ENCODE peak calls at places on chromosome 19, in four cellular contexts. C, K, J and N are unnamed samples. For H3K9me3 and H3K4me1, the result is how much of the 10 kb centered on the place peaks cover.

GRCh38 chr19:1833540-1833939 is 14.7 kb downstream of the REXO1 start:
- DNase-seq in J (no peak), C (no peak), K (no peak), N (no peak)

GRCh38 chr19:55369651-55370304 is 485 bp downstream of the IL11 start:
- DNase-seq in J (no peak), C (peak), K (no peak), N (no peak)

GRCh38 chr19:55179570-55180484 is at the start of gene SYT5:
- DNase-seq in K (no peak), J (peak), C (peak), N (peak)

GRCh38 chr19:29760752-29761502 is 45.9 kb upstream of the C19orf12 start:
- DNase-seq in K (no peak), C (no peak), J (peak), N (peak)

GRCh38 chr19:1421958-1422305 is 14.5 kb downstream of the DAZAP1 start:
- DNase-seq in K (no peak), C (no peak), J (no peak), N (no peak)

GRCh38 chr19:13001502-13002388 is 6.5 kb downstream of the NFIX start:
- DNase-seq in C (no peak), J (no peak), K (peak), N (peak)

GRCh38 chr19:47436712-47437401 is 17.5 kb upstream of the MEIS3 start:
- DNase-seq in K (peak), C (peak), J (peak), N (peak)

GRCh38 chr19:21143846-21144245 is 2.0 kb downstream of the ZNF431 start:
- DNase-seq in J (no peak), C (no peak), K (no peak), N (no peak)

GRCh38 chr19:1366899-1367870 is 16.5 kb upstream of the NDUFS7 start:
- DNase-seq in C (no peak), K (no peak), J (no peak), N (no peak)

GRCh38 chr19:50413096-50413495 is 5.6 kb upstream of the SPIB start:
- DNase-seq in C (no peak), K (no peak), J (no peak), N (no peak)

GRCh38 chr19:32928806-32929205 is 43.0 kb downstream of the CEP89 start:
- DNase-seq in K (no peak), C (no peak), J (no peak), N (no peak)

GRCh38 chr19:56403261-56403660 is 871 bp upstream of the ZNF583 start:
- DNase-seq in J (no peak), K (no peak), C (peak), N (no peak)

GRCh38 chr19:7910321-7911161 is 4.1 kb upstream of the TGFBR3L start:
- DNase-seq in C (no peak), K (peak), J (no peak), N (no peak)

GRCh38 chr19:41553804-41554203 is 22.2 kb upstream of the CEACAM21 start:
- DNase-seq in C (no peak), J (no peak), K (no peak), N (no peak)

GRCh38 chr19:2719910-2720776 is 1.0 kb downstream of the DIRAS1 start:
- DNase-seq in K (no peak), J (no peak), C (peak), N (no peak)

GRCh38 chr19:6238643-6239281 is 41.0 kb downstream of the MLLT1 start:
- DNase-seq in J (no peak), K (peak), C (no peak), N (no peak)

GRCh38 chr19:16822648-16823047 is 6.5 kb upstream of the SIN3B start:
- DNase-seq in C (no peak), K (no peak), J (no peak), N (no peak)

GRCh38 chr19:3162418-3163229 is 15.9 kb upstream of the S1PR4 start:
- DNase-seq in C (no peak), J (no peak), K (no peak), N (no peak)

GRCh38 chr19:30116984-30117555 is 175.0 kb downstream of the URI1 start:
- DNase-seq in J (no peak), C (peak), K (no peak), N (no peak)

GRCh38 chr19:8224394-8225145 is 15.4 kb downstream of the CERS4 start:
- DNase-seq in C (no peak), J (no peak), K (no peak), N (no peak)

GRCh38 chr19:50488795-50489194 is 12.1 kb upstream of the GARIN5A start:
- DNase-seq in K (no peak), C (no peak), J (no peak), N (no peak)

GRCh38 chr19:5154129-5154798 is 185.4 kb downstream of the KDM4B start:
- DNase-seq in K (peak), J (peak), C (peak), N (peak)

GRCh38 chr19:54133312-54133956 is 4.1 kb upstream of the CNOT3 start:
- DNase-seq in J (no peak), C (peak), K (no peak), N (no peak)

GRCh38 chr19:5826531-5827341 is 12.8 kb downstream of the FUT6 start:
- DNase-seq in J (peak), C (peak), K (no peak), N (peak)

GRCh38 chr19:2303209-2303798 is 4.7 kb downstream of the LINGO3 start:
- DNase-seq in K (no peak), J (no peak), C (no peak), N (no peak)

GRCh38 chr19:1027953-1028902 is 1.8 kb downstream of the CNN2 start:
- DNase-seq in K (peak), C (peak), J (peak), N (peak)

GRCh38 chr19:56263319-56263718 is 9.2 kb upstream of the EDDM13 start:
- DNase-seq in C (no peak), K (no peak), J (no peak), N (no peak)

GRCh38 chr19:13764821-13765394 is 586 bp downstream of the MRI1 start:
- DNase-seq in J (no peak), K (no peak), C (peak), N (peak)

GRCh38 chr19:31058676-31059075 is 290.6 kb downstream of the TSHZ3 start:
- DNase-seq in K (no peak), C (no peak), J (no peak), N (no peak)

GRCh38 chr19:16366433-16367268 is 42.0 kb downstream of the KLF2 start:
- DNase-seq in J (no peak), C (no peak), K (no peak), N (no peak)

GRCh38 chr19:3310711-3311110 is 55.7 kb upstream of the NFIC start:
- DNase-seq in C (no peak), K (no peak), J (no peak), N (no peak)

GRCh38 chr19:47035127-47035494 is 13.3 kb downstream of the TMEM160 start:
- DNase-seq in C (peak), K (no peak), J (peak), N (no peak)

GRCh38 chr19:2552859-2553258 is 76.9 kb downstream of the GADD45B start:
- DNase-seq in K (no peak), C (no peak), J (no peak), N (peak)

GRCh38 chr19:823565-824121 is 1.9 kb upstream of the PLPPR3 start:
- DNase-seq in K (no peak), J (no peak), C (peak), N (peak)

GRCh38 chr19:6577410-6578125 is 13.4 kb downstream of the CD70 start:
- DNase-seq in J (peak), C (no peak), K (no peak), N (peak)

GRCh38 chr19:17107546-17108452 is 32.2 kb downstream of the MYO9B start:
- DNase-seq in C (no peak), K (peak), J (peak), N (peak)

GRCh38 chr19:58056861-58057260 is 2.2 kb upstream of the ZNF135 start:
- DNase-seq in J (no peak), K (no peak), C (no peak), N (no peak)
- H3K9me3 ChIP-seq in J (under half), K (under half), C (under half), N (under half)

GRCh38 chr19:10285393-10285792 is 1.4 kb upstream of the ICAM4 start:
- DNase-seq in C (no peak), J (no peak), K (no peak), N (no peak)

GRCh38 chr19:10288662-10289166 is 1.0 kb upstream of the ICAM5 start:
- DNase-seq in C (peak), K (no peak), J (peak), N (peak)

GRCh38 chr19:10284641-10285278 is 2.0 kb upstream of the ICAM4 start:
- DNase-seq in C (no peak), J (no peak), K (no peak), N (no peak)

GRCh38 chr19:10289167-10289835 is 451 bp upstream of the ICAM5 start:
- DNase-seq in C (peak), K (no peak), J (peak), N (peak)

DNA sequence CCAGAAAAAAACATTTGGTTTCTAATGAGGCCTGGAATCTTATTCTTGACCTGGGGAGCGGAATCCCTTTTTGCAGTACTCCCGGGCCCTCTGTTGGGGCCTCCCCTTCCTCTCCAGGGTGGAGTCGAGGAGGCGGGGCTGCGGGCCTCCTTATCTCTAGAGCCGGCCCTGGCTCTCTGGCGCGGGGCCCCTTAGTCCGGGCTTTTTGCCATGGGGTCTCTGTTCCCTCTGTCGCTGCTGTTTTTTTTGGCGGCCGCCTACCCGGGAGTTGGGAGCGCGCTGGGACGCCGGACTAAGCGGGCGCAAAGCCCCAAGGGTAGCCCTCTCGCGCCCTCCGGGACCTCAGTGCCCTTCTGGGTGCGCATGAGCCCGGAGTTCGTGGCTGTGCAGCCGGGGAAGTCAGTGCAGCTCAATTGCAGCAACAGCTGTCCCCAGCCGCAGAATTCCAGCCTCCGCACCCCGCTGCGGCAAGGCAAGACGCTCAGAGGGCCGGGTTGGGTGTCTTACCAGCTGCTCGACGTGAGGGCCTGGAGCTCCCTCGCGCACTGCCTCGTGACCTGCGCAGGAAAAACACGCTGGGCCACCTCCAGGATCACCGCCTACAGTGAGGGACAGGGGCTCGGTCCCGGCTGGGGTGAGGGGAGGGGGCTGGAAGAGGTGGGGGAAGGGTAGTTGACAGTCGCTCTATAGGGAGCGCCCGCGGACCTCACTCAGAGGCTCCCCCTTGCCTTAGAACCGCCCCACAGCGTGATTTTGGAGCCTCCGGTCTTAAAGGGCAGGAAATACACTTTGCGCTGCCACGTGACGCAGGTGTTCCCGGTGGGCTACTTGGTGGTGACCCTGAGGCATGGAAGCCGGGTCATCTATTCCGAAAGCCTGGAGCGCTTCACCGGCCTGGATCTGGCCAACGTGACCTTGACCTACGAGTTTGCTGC is at the start of gene ICAM4:
- DNase-seq in J (peak), K (peak), C (peak), N (peak)
- H3K4me1 ChIP-seq in J (under half), K (under half), C (under half), N (under half)

GRCh38 chr19:44280916-44281315 is 21.2 kb downstream of the ZNF233 start:
- DNase-seq in C (no peak), K (no peak), J (no peak), N (no peak)
- H3K9me3 ChIP-seq in C (under half), K (under half), J (under half), N (under half)

DNA sequence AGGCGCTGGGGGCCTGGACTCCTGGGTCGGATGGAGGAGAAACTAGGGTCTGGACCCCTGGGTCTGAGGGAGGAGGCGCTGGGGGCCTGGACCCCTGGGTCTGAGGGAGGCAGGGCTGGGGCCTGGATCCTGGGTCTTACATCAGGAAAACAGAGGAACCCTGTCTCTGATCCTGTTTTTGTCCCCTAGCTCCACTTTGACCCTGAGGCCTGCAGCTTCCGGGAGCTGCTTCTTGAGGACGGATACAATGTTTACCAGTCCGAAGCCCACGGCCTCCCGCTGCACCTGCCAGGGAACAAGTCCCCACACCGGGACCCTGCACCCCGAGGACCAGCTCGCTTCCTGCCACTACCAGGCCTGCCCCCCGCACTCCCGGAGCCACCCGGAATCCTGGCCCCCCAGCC is 2.4 kb downstream of the FGF21 start:
- DNase-seq in J (no peak), K (no peak), C (no peak), N (no peak)
- H3K4me1 ChIP-seq in J (under half), K (under half), C (under half), N (under half)

GRCh38 chr19:39986643-39987042 is 10.2 kb upstream of the ZNF546 start:
- DNase-seq in J (no peak), C (no peak), K (no peak), N (no peak)
- H3K9me3 ChIP-seq in J (under half), C (under half), K (under half), N (under half)

GRCh38 chr19:38733241-38733492 is 11.1 kb downstream of the CAPN12 start:
- DNase-seq in J (peak), C (no peak), K (no peak), N (no peak)

GRCh38 chr19:38730470-38730730 is 13.9 kb downstream of the CAPN12 start:
- DNase-seq in J (no peak), C (no peak), K (no peak), N (no peak)

GRCh38 chr19:38733493-38734175 is 10.6 kb downstream of the CAPN12 start:
- DNase-seq in K (peak), C (no peak), J (peak), N (no peak)

GRCh38 chr19:38730731-38731589 is 13.3 kb downstream of the CAPN12 start:
- DNase-seq in J (peak), K (peak), C (no peak), N (no peak)

DNA sequence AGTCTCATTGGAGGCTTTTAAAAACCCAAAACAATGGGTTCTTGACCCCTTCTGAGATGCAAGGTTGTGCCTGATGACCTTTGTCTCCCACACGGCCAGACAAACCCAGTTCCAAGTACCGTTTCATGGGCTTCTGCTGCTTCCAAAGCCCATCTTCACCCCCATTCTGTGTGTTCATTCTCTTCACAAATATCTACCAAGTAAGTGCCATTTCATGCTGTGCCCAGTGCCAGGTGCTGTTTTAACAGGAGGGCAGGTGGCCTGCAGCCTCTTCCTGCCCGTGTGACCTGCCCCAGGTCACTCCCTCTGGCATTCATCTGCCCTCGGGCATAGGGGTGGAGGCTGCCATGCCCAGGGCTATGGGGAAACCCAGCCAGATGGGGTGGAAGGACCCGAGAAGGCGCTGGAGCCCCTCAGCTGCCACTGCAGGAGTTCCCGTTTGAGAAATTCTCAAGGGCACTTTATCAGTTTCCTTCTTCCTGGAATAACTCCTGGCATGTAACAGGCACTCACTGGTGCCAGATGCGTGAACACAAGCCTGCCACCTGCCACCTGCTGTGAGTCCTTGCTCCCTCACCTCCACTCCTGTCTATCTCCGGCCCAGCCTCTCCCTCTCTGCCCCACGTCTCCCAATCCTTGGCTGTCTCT is 12.5 kb downstream of the CAPN12 start:
- DNase-seq in K (no peak), C (no peak), J (peak), N (peak)
- H3K4me1 ChIP-seq in K (under half), C (under half), J (under half), N (half or more)

GRCh38 chr19:58000677-58001076 is 1.9 kb downstream of the ZNF606 start:
- DNase-seq in J (no peak), K (no peak), C (no peak), N (no peak)

GRCh38 chr19:58001895-58002369 is 688 bp downstream of the ZNF606 start:
- DNase-seq in J (peak), C (no peak), K (no peak), N (peak)

GRCh38 chr19:58003153-58003828 is 671 bp upstream of the ZNF606 start:
- DNase-seq in C (no peak), K (no peak), J (no peak), N (no peak)

GRCh38 chr19:58007285-58007684 is 4.7 kb upstream of the ZNF606 start:
- DNase-seq in C (no peak), K (no peak), J (no peak), N (no peak)

DNA sequence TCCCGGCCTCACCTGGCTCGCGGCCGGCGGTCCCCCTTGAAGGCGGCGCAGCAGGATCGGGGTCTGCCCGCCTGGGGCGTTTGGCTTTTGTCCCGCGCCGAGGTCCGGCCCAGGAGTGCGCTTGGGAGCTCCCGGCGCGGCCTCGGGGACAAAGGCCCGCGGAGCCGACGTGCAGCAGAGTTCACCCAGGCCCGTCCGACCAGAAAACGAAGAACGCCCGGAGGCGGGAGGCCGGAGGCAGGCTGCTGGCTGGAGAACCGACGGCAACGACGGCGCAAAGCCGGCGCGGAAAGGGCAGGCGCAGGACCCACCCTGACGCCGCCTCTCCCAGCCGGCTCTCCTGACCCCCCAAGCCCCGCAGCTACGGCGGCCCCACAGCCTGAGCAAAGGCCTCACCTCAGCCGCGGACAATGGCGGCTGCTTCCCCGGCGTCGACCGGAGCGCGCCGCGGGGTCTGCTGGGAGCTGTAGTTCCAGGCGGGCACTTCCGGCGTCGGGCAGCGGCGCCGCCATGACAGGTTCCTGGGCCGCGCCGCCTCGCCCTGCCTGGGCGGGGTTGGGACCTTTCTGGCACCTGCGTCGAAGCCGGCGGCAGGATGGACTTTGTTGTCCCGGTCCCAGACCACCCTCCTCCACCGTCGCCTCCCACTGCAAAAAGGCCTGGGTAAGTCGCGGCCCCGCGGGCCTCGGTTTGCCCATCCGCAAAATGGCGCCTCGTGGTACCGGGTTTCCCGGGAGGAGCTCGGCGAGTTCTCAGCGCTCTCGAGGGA is at the start of gene ZNF606:
- DNase-seq in C (peak), K (peak), J (peak), N (peak)
- H3K9me3 ChIP-seq in C (under half), K (under half), J (under half), N (half or more)

GRCh38 chr19:18495204-18495911 is 26.5 kb downstream of the ELL start:
- DNase-seq in J (no peak), C (peak), K (no peak), N (no peak)
- H3K4me1 ChIP-seq in J (under half), C (under half), K (under half), N (half or more)